ENCODE peak calls at places on chromosomes 3 and 15, in eight cellular contexts. One of them, this sample, is unnamed.
A peak's percentile ranks its signal among the peaks of the same experiment; 100 is the strongest.

GRCh38 chr15:49902791-49903481 is 216.1 kb downstream of the ATP8B4 start:
- DNase-seq in H9: no peak
- DNase-seq in heart left ventricle: no peak
- DNase-seq in spleen: no peak
- DNase-seq in HepG2: no peak
- DNase-seq in cardiac muscle cell: peak; percentile 84
- DNase-seq in ovary: no peak
- DNase-seq in neural progenitor cell: no peak
- DNase-seq in this sample: no peak

GRCh38 chr3:61983479-61983878 is 389.9 kb downstream of the FEZF2 start:
- DNase-seq in neural progenitor cell: no peak
- DNase-seq in H9: no peak
- DNase-seq in heart left ventricle: no peak
- DNase-seq in ovary: no peak
- DNase-seq in cardiac muscle cell: no peak
- DNase-seq in HepG2: no peak
- DNase-seq in spleen: no peak
- DNase-seq in this sample: no peak

GRCh38 chr3:64560802-64561502 is 126.8 kb downstream of the ADAMTS9 start:
- DNase-seq in neural progenitor cell: no peak
- DNase-seq in HepG2: no peak
- DNase-seq in cardiac muscle cell: no peak
- DNase-seq in spleen: no peak
- DNase-seq in H9: no peak
- DNase-seq in heart left ventricle: no peak
- DNase-seq in ovary: no peak
- DNase-seq in this sample: no peak

GRCh38 chr3:127762077-127762786 is 60.1 kb downstream of the MGLL start:
- DNase-seq in heart left ventricle: peak; percentile 53
- DNase-seq in H9: no peak
- DNase-seq in cardiac muscle cell: no peak
- DNase-seq in HepG2: no peak
- DNase-seq in neural progenitor cell: no peak
- DNase-seq in spleen: peak; percentile 70
- DNase-seq in ovary: peak; percentile 50
- DNase-seq in this sample: no peak

GRCh38 chr3:161221881-161222600 is 930 bp downstream of the NMD3 start:
- DNase-seq in H9: no peak
- DNase-seq in neural progenitor cell: no peak
- DNase-seq in spleen: no peak
- DNase-seq in heart left ventricle: no peak
- DNase-seq in ovary: no peak
- DNase-seq in HepG2: no peak
- DNase-seq in cardiac muscle cell: peak; percentile 46
- DNase-seq in this sample: peak; percentile 21

GRCh38 chr3:187919018-187919417 is 173.8 kb upstream of the BCL6 start:
- DNase-seq in heart left ventricle: no peak
- DNase-seq in H9: no peak
- DNase-seq in spleen: no peak
- DNase-seq in HepG2: no peak
- DNase-seq in cardiac muscle cell: peak; percentile 20
- DNase-seq in neural progenitor cell: no peak
- DNase-seq in ovary: no peak
- DNase-seq in this sample: no peak

GRCh38 chr15:40787991-40788390 is 18.2 kb downstream of the C15orf62 start:
- DNase-seq in ovary: no peak
- DNase-seq in cardiac muscle cell: no peak
- DNase-seq in HepG2: no peak
- DNase-seq in H9: no peak
- DNase-seq in spleen: no peak
- DNase-seq in heart left ventricle: no peak
- DNase-seq in neural progenitor cell: peak; percentile 16
- DNase-seq in this sample: no peak

GRCh38 chr3:126022741-126023359 is 53.9 kb downstream of the ROPN1B start:
- DNase-seq in neural progenitor cell: no peak
- DNase-seq in spleen: no peak
- DNase-seq in cardiac muscle cell: no peak
- DNase-seq in heart left ventricle: no peak
- DNase-seq in ovary: no peak
- DNase-seq in HepG2: no peak
- DNase-seq in H9: peak; percentile 28
- DNase-seq in this sample: no peak

GRCh38 chr3:172341482-172342059 is 106.7 kb downstream of the GHSR start:
- DNase-seq in ovary: no peak
- DNase-seq in HepG2: peak; percentile 66
- DNase-seq in spleen: no peak
- DNase-seq in H9: no peak
- DNase-seq in heart left ventricle: no peak
- DNase-seq in cardiac muscle cell: peak; percentile 73
- DNase-seq in neural progenitor cell: peak; percentile 69
- DNase-seq in this sample: peak; percentile 36

GRCh38 chr3:48561045-48561736 is 2.4 kb downstream of the UCN2 start:
- DNase-seq in heart left ventricle: peak; percentile 59
- DNase-seq in H9: peak; percentile 88
- DNase-seq in ovary: peak; percentile 81
- DNase-seq in HepG2: peak; percentile 71
- DNase-seq in cardiac muscle cell: peak; percentile 76
- DNase-seq in neural progenitor cell: peak; percentile 89
- DNase-seq in spleen: peak; percentile 86
- DNase-seq in this sample: no peak

GRCh38 chr15:27589260-27589659 is 509.9 kb downstream of the OCA2 start:
- DNase-seq in ovary: no peak
- DNase-seq in neural progenitor cell: no peak
- DNase-seq in spleen: no peak
- DNase-seq in cardiac muscle cell: no peak
- DNase-seq in heart left ventricle: no peak
- DNase-seq in HepG2: no peak
- DNase-seq in H9: no peak
- DNase-seq in this sample: no peak

GRCh38 chr15:99413955-99414754 is 151.6 kb upstream of the MEF2A start:
- DNase-seq in H9: no peak
- DNase-seq in cardiac muscle cell: no peak
- DNase-seq in neural progenitor cell: no peak
- DNase-seq in spleen: no peak
- DNase-seq in heart left ventricle: no peak
- DNase-seq in ovary: no peak
- DNase-seq in HepG2: no peak
- DNase-seq in this sample: no peak

GRCh38 chr3:42032693-42033349 is 58.3 kb upstream of the TRAK1 start:
- DNase-seq in H9: no peak
- DNase-seq in spleen: no peak
- DNase-seq in neural progenitor cell: peak; percentile 91
- DNase-seq in cardiac muscle cell: peak; percentile 98
- DNase-seq in HepG2: peak; percentile 95
- DNase-seq in heart left ventricle: no peak
- DNase-seq in ovary: peak; percentile 88
- DNase-seq in this sample: peak; percentile 55
- H3K9me3 ChIP-seq in H9: no peaks in the 10 kb centered on the region
- H3K9me3 ChIP-seq in spleen: no peaks in the 10 kb centered on the region
- H3K9me3 ChIP-seq in neural progenitor cell: no peaks in the 10 kb centered on the region
- H3K9me3 ChIP-seq in cardiac muscle cell: no peaks in the 10 kb centered on the region
- H3K9me3 ChIP-seq in HepG2: no peaks in the 10 kb centered on the region
- H3K9me3 ChIP-seq in heart left ventricle: no peaks in the 10 kb centered on the region
- H3K9me3 ChIP-seq in ovary: no peaks in the 10 kb centered on the region
- H3K9me3 ChIP-seq in this sample: no peaks in the 10 kb centered on the region

DNA sequence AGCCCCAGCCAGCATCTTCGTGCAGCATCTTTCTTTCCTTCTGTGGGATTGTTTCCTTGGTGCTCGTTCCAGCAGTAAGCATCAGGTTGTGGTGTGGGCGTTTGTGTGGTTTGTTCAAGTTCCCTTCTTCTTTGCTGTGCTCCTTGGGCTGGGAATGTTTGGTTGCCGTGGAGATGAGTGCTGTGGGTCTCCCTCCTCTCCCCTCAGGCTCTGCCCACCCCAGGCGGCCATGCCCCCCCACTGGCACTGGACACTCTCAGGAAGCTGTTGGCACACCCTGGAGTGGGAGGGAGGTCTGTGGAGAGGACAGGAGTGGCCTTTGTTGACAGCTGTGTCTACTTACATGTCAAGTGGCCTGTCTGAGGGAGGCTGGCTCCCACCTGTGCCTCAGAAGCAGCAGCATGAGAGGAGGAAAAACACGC is 46.5 kb upstream of the SACM1L start:
- DNase-seq in HepG2: no peak
- DNase-seq in heart left ventricle: no peak
- DNase-seq in neural progenitor cell: peak; percentile 20
- DNase-seq in spleen: no peak
- DNase-seq in cardiac muscle cell: peak; percentile 54
- DNase-seq in ovary: no peak
- DNase-seq in H9: no peak
- DNase-seq in this sample: no peak
- H3K4me1 ChIP-seq in HepG2: peaks cover 93% of the 10 kb centered on the region
- H3K4me1 ChIP-seq in heart left ventricle: peaks cover 12% of the 10 kb centered on the region
- H3K4me1 ChIP-seq in neural progenitor cell: no peaks in the 10 kb centered on the region
- H3K4me1 ChIP-seq in spleen: peaks cover 72% of the 10 kb centered on the region
- H3K4me1 ChIP-seq in cardiac muscle cell: peaks cover 18% of the 10 kb centered on the region
- H3K4me1 ChIP-seq in ovary: peaks cover 4% of the 10 kb centered on the region
- H3K4me1 ChIP-seq in H9: peaks cover 13% of the 10 kb centered on the region
- H3K4me1 ChIP-seq in this sample: peaks cover 4% of the 10 kb centered on the region

DNA sequence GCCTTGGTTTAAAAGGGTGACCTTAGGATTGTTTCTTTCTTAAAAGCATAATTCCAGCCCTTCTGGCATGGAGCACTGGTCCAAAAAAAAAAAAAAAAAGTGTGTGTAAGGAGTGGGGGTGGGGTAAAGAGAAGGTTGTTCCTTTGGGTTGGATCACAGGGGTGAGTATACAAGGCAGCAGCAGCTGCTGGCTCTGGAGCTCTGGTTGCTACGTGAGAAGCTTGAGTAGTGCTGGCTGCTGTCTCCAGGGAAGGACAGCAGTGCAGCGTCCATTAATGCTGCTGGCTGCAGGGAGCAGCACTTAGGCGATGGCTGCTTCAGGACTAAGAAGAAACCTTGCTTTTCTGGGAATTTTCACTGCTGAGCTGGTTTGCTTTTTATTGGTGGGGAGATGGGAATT is 2.3 kb downstream of the SETD5 start:
- DNase-seq in H9: peak; percentile 82
- DNase-seq in HepG2: peak; percentile 79
- DNase-seq in heart left ventricle: peak; percentile 82
- DNase-seq in spleen: no peak
- DNase-seq in neural progenitor cell: peak; percentile 92
- DNase-seq in cardiac muscle cell: peak; percentile 96
- DNase-seq in ovary: peak; percentile 79
- DNase-seq in this sample: peak; percentile 72
- TF ChIP-seq CTCF in H9: no peak
- TF ChIP-seq CTCF in HepG2: peak; percentile 37
- TF ChIP-seq CTCF in heart left ventricle: peak; percentile 12
- TF ChIP-seq CTCF in spleen: no peak
- TF ChIP-seq CTCF in neural progenitor cell: no peak
- TF ChIP-seq CTCF in cardiac muscle cell: peak; percentile 21
- TF ChIP-seq CTCF in ovary: no peak
- TF ChIP-seq CTCF in this sample: no peak

GRCh38 chr3:76501315-76501714 is 538.6 kb upstream of the ROBO2 start:
- DNase-seq in neural progenitor cell: no peak
- DNase-seq in spleen: no peak
- DNase-seq in cardiac muscle cell: no peak
- DNase-seq in H9: no peak
- DNase-seq in ovary: no peak
- DNase-seq in HepG2: no peak
- DNase-seq in heart left ventricle: no peak
- DNase-seq in this sample: no peak
- H3K9me3 ChIP-seq in neural progenitor cell: no peaks in the 10 kb centered on the region
- H3K9me3 ChIP-seq in spleen: no peaks in the 10 kb centered on the region
- H3K9me3 ChIP-seq in cardiac muscle cell: no peaks in the 10 kb centered on the region
- H3K9me3 ChIP-seq in H9: no peaks in the 10 kb centered on the region
- H3K9me3 ChIP-seq in ovary: no peaks in the 10 kb centered on the region
- H3K9me3 ChIP-seq in HepG2: no peaks in the 10 kb centered on the region
- H3K9me3 ChIP-seq in heart left ventricle: no peaks in the 10 kb centered on the region
- H3K9me3 ChIP-seq in this sample: no peaks in the 10 kb centered on the region

DNA sequence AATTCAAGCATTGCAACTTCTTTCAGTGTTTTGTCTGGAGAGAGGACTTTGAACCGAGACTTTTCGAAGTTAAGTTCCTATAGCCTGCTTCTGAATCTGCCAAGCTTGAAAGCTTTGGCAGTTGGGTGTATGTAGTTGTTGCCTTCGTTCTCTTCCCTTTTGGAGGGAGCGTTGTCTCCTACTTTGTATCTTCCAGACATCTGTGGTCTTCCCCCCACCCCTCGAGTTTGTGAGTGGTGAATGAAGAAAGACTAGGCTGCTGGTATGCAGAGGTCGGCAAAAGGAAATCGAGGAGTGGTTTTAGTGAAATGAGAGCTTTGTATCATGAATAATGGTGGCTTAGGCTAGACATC is 1.3 kb downstream of the CTNNB1 start:
- DNase-seq in cardiac muscle cell: peak; percentile 64
- DNase-seq in neural progenitor cell: peak; percentile 53
- DNase-seq in ovary: no peak
- DNase-seq in heart left ventricle: no peak
- DNase-seq in HepG2: peak; percentile 43
- DNase-seq in H9: no peak
- DNase-seq in spleen: no peak
- DNase-seq in this sample: peak; percentile 33
- H3K4me1 ChIP-seq in cardiac muscle cell: peaks cover 37% of the 10 kb centered on the region
- H3K4me1 ChIP-seq in neural progenitor cell: peaks cover 55% of the 10 kb centered on the region
- H3K4me1 ChIP-seq in ovary: peaks cover 2% of the 10 kb centered on the region
- H3K4me1 ChIP-seq in heart left ventricle: peaks cover 22% of the 10 kb centered on the region
- H3K4me1 ChIP-seq in HepG2: peaks cover 41% of the 10 kb centered on the region
- H3K4me1 ChIP-seq in H9: peaks cover 5% of the 10 kb centered on the region
- H3K4me1 ChIP-seq in spleen: peaks cover 59% of the 10 kb centered on the region
- H3K4me1 ChIP-seq in this sample: no peaks in the 10 kb centered on the region

DNA sequence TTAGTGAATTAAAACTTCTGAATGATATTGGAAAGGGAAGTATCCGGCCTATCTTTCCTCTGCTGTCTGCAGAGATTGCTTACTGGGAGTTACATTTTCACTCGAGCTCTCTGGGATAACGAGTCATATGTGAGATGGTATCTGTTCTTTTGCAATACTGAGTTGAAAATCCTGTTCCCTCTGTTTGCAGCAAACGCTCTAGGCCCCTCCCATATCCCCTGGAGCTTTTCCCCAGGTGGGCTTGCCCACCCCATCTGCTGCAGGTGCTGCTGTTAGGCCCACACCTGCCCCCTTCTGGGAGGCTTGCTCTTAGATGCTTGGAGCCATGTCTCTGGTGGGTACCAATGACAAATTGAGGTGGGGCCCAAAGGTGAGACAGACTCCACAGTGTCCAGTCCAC is 42.7 kb upstream of the MTMR10 start:
- DNase-seq in cardiac muscle cell: no peak
- DNase-seq in HepG2: no peak
- DNase-seq in heart left ventricle: no peak
- DNase-seq in H9: no peak
- DNase-seq in spleen: no peak
- DNase-seq in ovary: no peak
- DNase-seq in neural progenitor cell: no peak
- DNase-seq in this sample: no peak
- TF ChIP-seq CTCF in cardiac muscle cell: no peak
- TF ChIP-seq CTCF in HepG2: peak; percentile 35
- TF ChIP-seq CTCF in heart left ventricle: no peak
- TF ChIP-seq CTCF in H9: peak; percentile 24
- TF ChIP-seq CTCF in spleen: no peak
- TF ChIP-seq CTCF in ovary: no peak
- TF ChIP-seq CTCF in neural progenitor cell: no peak
- TF ChIP-seq CTCF in this sample: no peak

GRCh38 chr15:76260246-76260938 is 50.9 kb downstream of the ETFA start:
- DNase-seq in spleen: no peak
- DNase-seq in HepG2: no peak
- DNase-seq in ovary: no peak
- DNase-seq in neural progenitor cell: no peak
- DNase-seq in cardiac muscle cell: no peak
- DNase-seq in heart left ventricle: no peak
- DNase-seq in H9: no peak
- DNase-seq in this sample: no peak
- H3K9me3 ChIP-seq in spleen: peaks cover 20% of the 10 kb centered on the region
- H3K9me3 ChIP-seq in HepG2: no peaks in the 10 kb centered on the region
- H3K9me3 ChIP-seq in ovary: no peaks in the 10 kb centered on the region
- H3K9me3 ChIP-seq in neural progenitor cell: peaks cover 15% of the 10 kb centered on the region
- H3K9me3 ChIP-seq in cardiac muscle cell: no peaks in the 10 kb centered on the region
- H3K9me3 ChIP-seq in heart left ventricle: no peaks in the 10 kb centered on the region
- H3K9me3 ChIP-seq in H9: peaks cover 8% of the 10 kb centered on the region
- H3K9me3 ChIP-seq in this sample: no peaks in the 10 kb centered on the region

GRCh38 chr3:16761576-16761975 is 123.2 kb upstream of the PLCL2 start:
- DNase-seq in neural progenitor cell: no peak
- DNase-seq in HepG2: no peak
- DNase-seq in H9: no peak
- DNase-seq in cardiac muscle cell: no peak
- DNase-seq in heart left ventricle: no peak
- DNase-seq in ovary: no peak
- DNase-seq in spleen: no peak
- DNase-seq in this sample: no peak
- H3K4me1 ChIP-seq in neural progenitor cell: peaks cover 18% of the 10 kb centered on the region
- H3K4me1 ChIP-seq in HepG2: no peaks in the 10 kb centered on the region
- H3K4me1 ChIP-seq in H9: no peaks in the 10 kb centered on the region
- H3K4me1 ChIP-seq in cardiac muscle cell: peaks cover 8% of the 10 kb centered on the region
- H3K4me1 ChIP-seq in heart left ventricle: no peaks in the 10 kb centered on the region
- H3K4me1 ChIP-seq in ovary: no peaks in the 10 kb centered on the region
- H3K4me1 ChIP-seq in spleen: no peaks in the 10 kb centered on the region
- H3K4me1 ChIP-seq in this sample: no peaks in the 10 kb centered on the region